ENCODE peak calls at places on chromosomes 2 and 18, in seven cellular contexts. T, R, S, O, P, N and A are unnamed samples. For H3K27me3 and H3K4me1, the result is how much of the 10 kb centered on the place peaks cover.

GRCh38 chr2:74489906-74490305 is 7.0 kb downstream of the TTC31 start:
- DNase-seq in T (no peak), R (no peak), S (no peak), O (no peak), P (no peak), N (no peak), A (no peak)

GRCh38 chr2:126860395-126860794 is 38.3 kb upstream of the TEX51 start:
- DNase-seq in T (no peak), R (peak), S (no peak), O (no peak), P (no peak), N (no peak), A (no peak)

GRCh38 chr2:201952212-201952611 is 81.4 kb upstream of the FZD7 start:
- DNase-seq in T (no peak), R (no peak), S (no peak), O (no peak), P (no peak), N (no peak), A (no peak)

GRCh38 chr2:120833127-120833675 is 97.5 kb downstream of the GLI2 start:
- DNase-seq in T (no peak), R (no peak), S (no peak), O (no peak), P (no peak), N (no peak), A (peak)

GRCh38 chr18:56638232-56639093 is at the start of gene TXNL1:
- DNase-seq in T (peak), R (peak), S (peak), O (peak), P (peak), N (peak), A (peak)

GRCh38 chr2:164625378-164625971 is 4.2 kb upstream of the GRB14 start:
- DNase-seq in T (no peak), R (no peak), S (no peak), O (no peak), P (peak), N (peak), A (no peak)

GRCh38 chr2:207144191-207144795 is 21.5 kb downstream of the KLF7 start:
- DNase-seq in T (no peak), R (no peak), S (no peak), O (no peak), P (no peak), N (no peak), A (no peak)

GRCh38 chr18:2847341-2848144 is 737 bp downstream of the EMILIN2 start:
- DNase-seq in T (peak), R (no peak), S (no peak), O (no peak), P (peak), N (peak), A (peak)

GRCh38 chr2:174330945-174331619 is 3.7 kb upstream of the SP9 start:
- DNase-seq in T (no peak), R (no peak), S (no peak), O (no peak), P (no peak), N (no peak), A (no peak)

GRCh38 chr18:76715012-76715608 is 107.2 kb upstream of the ZNF236 start:
- DNase-seq in T (no peak), R (peak), S (no peak), O (no peak), P (no peak), N (no peak), A (peak)

GRCh38 chr18:76491801-76492668 is 3.0 kb downstream of the ZNF516 start:
- DNase-seq in T (peak), R (peak), S (peak), O (no peak), P (peak), N (peak), A (no peak)

GRCh38 chr2:130846686-130847375 is 10.1 kb downstream of the ARHGEF4 start:
- DNase-seq in T (no peak), R (no peak), S (no peak), O (no peak), P (no peak), N (peak), A (no peak)

DNA sequence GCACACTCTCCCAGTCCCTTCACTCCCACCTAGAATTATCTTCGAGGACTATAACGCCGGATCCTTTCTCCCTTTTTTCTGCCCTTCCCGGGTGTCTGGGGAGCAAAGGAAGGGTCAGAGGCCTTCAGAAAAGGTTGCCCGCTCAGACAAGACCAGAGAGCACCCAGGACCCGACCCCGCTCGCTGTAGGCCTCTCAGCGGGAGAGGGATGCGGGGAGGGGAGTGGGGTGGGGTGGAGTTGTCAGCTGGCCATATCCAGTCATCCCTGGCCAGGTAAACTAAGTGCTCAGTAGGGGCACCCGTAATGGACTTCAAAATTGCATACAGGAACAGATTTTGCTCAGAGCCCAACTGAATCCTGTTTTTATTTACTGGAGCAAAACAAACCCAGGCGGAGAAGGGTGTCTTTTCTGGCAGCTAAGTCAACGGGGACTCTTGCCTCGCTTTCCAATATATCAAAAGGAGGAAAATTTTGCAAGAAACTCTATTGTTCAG is 65.0 kb downstream of the NOL4 start:
- DNase-seq in T (peak), R (no peak), S (no peak), O (no peak), P (no peak), N (no peak), A (no peak)
- H3K27me3 ChIP-seq in T (under half), R (under half), S (under half), O (under half), P (under half), N (under half), A (under half)

GRCh38 chr2:96522304-96523203 is 14.0 kb upstream of the ARID5A start:
- DNase-seq in T (no peak), R (no peak), S (no peak), O (no peak), P (no peak), N (no peak), A (no peak)
- H3K4me1 ChIP-seq in T (under half), R (under half), S (under half), O (under half), P (under half), N (under half), A (under half)

DNA sequence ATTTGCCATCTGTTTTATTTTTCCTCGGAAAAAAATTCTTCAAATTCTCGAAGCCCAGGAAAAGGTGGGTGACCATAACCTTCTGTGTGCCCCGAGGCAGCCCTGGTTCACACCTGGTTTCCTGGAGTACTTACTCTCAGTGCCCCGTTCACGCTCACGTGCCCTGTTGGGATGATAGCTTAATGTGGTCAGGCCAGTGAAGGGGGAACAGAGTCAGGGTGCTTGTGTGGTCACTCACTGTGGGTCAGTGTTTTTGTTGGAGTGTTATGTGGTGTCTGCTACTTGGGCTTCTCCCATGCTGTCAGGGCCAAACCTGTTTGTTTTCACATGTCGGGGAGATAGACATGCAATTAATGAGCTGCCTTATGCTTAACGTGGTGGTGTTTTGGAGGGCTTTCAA is 78.1 kb downstream of the MAP4K4 start:
- DNase-seq in T (no peak), R (no peak), S (no peak), O (no peak), P (no peak), N (no peak), A (no peak)
- H3K27ac ChIP-seq in T (no peak), R (no peak), S (no peak), O (no peak), P (peak), N (no peak), A (no peak)

GRCh38 chr2:75870133-75870532 is 159.4 kb upstream of the GCFC2 start:
- DNase-seq in T (no peak), R (no peak), S (no peak), O (no peak), P (no peak), N (no peak), A (no peak)
- H3K27me3 ChIP-seq in T (under half), R (under half), S (under half), O (under half), P (under half), N (under half), A (under half)

GRCh38 chr18:22684268-22684667 is 248.9 kb upstream of the RBBP8 start:
- DNase-seq in T (no peak), R (no peak), S (no peak), O (no peak), P (no peak), N (no peak), A (no peak)

GRCh38 chr18:22682720-22683119 is 250.4 kb upstream of the RBBP8 start:
- DNase-seq in T (no peak), R (no peak), S (no peak), O (no peak), P (no peak), N (no peak), A (no peak)

GRCh38 chr18:22681912-22682311 is 251.2 kb upstream of the RBBP8 start:
- DNase-seq in T (no peak), R (no peak), S (no peak), O (no peak), P (no peak), N (no peak), A (no peak)

GRCh38 chr18:22683196-22683676 is 249.9 kb upstream of the RBBP8 start:
- DNase-seq in T (peak), R (no peak), S (peak), O (no peak), P (peak), N (peak), A (no peak)

DNA sequence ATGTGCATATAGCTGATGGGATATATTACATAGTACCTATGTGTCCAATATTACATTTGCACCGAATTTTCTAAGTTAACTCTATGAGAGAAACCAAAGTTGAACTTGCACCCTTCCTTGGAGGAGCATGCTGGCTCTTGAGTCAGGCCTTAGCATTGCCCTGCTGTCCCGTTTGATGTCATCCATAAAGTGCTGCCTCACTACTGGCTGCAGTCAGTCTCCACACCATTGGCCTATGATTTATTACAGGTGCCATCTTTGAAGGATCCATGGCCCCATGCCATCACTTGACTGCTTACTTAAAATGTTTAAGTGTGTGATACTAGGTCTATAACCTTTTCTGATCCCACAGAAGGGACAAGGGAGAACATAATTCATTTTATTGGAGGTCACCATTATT is 249.3 kb upstream of the RBBP8 start:
- DNase-seq in T (no peak), R (no peak), S (no peak), O (no peak), P (no peak), N (no peak), A (no peak)
- H3K4me1 ChIP-seq in T (under half), R (under half), S (under half), O (under half), P (under half), N (under half), A (under half)

DNA sequence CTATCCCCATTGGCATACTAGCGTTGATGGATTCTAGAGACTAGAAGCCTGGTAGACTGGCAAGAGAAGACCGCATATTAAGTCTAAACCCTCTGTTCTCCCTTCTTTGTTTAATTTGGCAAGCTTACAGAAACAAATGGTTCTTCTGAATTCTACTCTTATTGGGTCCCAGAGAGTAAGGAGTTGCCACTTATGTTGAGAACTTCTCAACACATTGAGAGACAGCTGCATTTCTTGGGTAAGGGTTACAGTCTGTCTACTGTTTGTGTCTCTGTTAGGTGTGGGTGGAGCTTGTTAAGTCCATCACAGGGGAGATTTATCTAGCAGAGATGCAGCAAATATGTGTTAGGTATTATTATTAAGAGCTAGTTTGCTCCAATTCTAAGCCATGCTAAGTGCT is 435.8 kb upstream of the MEIS1 start:
- DNase-seq in T (no peak), R (no peak), S (no peak), O (no peak), P (no peak), N (no peak), A (no peak)
- H3K27ac ChIP-seq in T (no peak), R (no peak), S (no peak), O (no peak), P (no peak), N (no peak), A (no peak)

GRCh38 chr2:198315791-198316190 is 511.4 kb downstream of the PLCL1 start:
- DNase-seq in T (no peak), R (no peak), S (no peak), O (no peak), P (no peak), N (no peak), A (no peak)

GRCh38 chr2:198314559-198315153 is 510.3 kb downstream of the PLCL1 start:
- DNase-seq in T (no peak), R (no peak), S (no peak), O (no peak), P (peak), N (peak), A (no peak)

GRCh38 chr2:198316852-198317395 is 512.5 kb downstream of the PLCL1 start:
- DNase-seq in T (no peak), R (no peak), S (no peak), O (no peak), P (no peak), N (no peak), A (no peak)

GRCh38 chr2:198312621-198313483 is 508.5 kb downstream of the PLCL1 start:
- DNase-seq in T (no peak), R (no peak), S (no peak), O (no peak), P (no peak), N (no peak), A (no peak)

DNA sequence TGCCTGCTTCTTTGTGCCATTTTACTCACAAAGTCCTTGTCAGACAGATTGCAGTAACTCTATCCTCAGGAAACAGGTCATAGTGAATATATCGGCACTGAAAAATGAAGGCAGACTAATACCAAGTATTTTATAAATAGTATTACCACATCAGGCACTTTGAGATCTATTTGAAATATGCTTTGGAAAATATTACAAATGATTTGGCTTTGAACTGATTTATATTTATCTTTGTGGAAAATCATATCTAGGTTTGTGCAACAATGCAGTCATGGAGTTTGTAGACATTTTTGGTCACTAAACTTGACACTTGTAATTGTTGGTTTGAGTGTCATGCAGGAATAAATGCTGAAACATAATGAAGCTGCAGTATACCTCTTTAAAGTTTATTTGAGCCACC is 511.8 kb downstream of the PLCL1 start:
- DNase-seq in T (no peak), R (no peak), S (no peak), O (no peak), P (no peak), N (no peak), A (no peak)
- H3K27me3 ChIP-seq in T (under half), R (under half), S (under half), O (under half), P (under half), N (under half), A (under half)

GRCh38 chr2:11158916-11159573 is 3.8 kb downstream of the SLC66A3 start:
- DNase-seq in T (no peak), R (peak), S (no peak), O (no peak), P (no peak), N (no peak), A (no peak)
- H3K4me1 ChIP-seq in T (under half), R (under half), S (under half), O (under half), P (under half), N (under half), A (under half)

DNA sequence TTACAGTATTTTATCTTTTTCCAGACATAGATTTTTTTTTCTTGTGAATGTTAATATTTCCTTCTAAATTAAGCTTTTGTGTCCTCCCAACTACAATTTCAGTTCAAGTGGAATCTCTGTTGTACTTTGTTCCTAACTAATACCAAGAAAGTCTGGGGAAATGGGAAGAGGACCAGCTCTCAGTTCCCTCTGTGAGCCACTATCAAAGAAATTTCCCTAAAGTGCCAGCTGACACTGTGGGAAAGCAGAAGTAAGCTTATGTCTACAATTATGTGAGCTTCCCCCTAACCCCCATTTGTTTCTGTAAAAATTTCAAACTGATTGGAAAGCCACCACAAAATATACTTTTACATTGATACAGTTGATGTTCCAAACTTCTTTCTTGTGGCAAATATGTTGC is 306.5 kb downstream of the PTH2R start:
- DNase-seq in T (no peak), R (no peak), S (no peak), O (no peak), P (no peak), N (no peak), A (no peak)
- H3K27ac ChIP-seq in T (no peak), R (no peak), S (no peak), O (no peak), P (no peak), N (no peak), A (no peak)

GRCh38 chr2:45008296-45009129 is 739 bp downstream of the SIX2 start:
- DNase-seq in T (peak), R (no peak), S (peak), O (no peak), P (peak), N (no peak), A (peak)
- H3K27me3 ChIP-seq in T (under half), R (under half), S (under half), O (under half), P (half or more), N (under half), A (under half)